ENCODE peak calls at places on chromosomes 11 and 22, in five cellular contexts. B is A549, D is transverse colon, V is H1, F is kidney. O is an unnamed sample. For H3K4me1, the result is how much of the 10 kb centered on the place peaks cover.

GRCh38 chr11:108984548-108984947 is 319.7 kb downstream of the DDX10 start:
- DNase-seq in B (no peak), D (no peak), V (no peak), F (no peak), O (no peak)

GRCh38 chr11:19018901-19019300 is 41.6 kb downstream of the MRGPRX2 start:
- DNase-seq in B (no peak), D (no peak), V (no peak), F (no peak), O (peak)

GRCh38 chr22:28398355-28398754 is 281.3 kb downstream of the TTC28 start:
- DNase-seq in B (no peak), D (no peak), V (no peak), F (no peak), O (no peak)

GRCh38 chr11:134361241-134361640 is 29.5 kb downstream of the GLB1L2 start:
- DNase-seq in B (no peak), D (no peak), V (no peak), F (peak), O (no peak)

GRCh38 chr22:44497904-44498242 is at the start of gene RTL6:
- DNase-seq in B (no peak), D (no peak), V (no peak), F (no peak), O (no peak)

GRCh38 chr22:45996241-45997076 is 19.5 kb upstream of the WNT7B start:
- DNase-seq in B (no peak), D (peak), V (no peak), F (peak), O (no peak)

GRCh38 chr22:44385781-44386180 is 73.0 kb upstream of the SHISAL1 start:
- DNase-seq in B (no peak), D (no peak), V (no peak), F (peak), O (no peak)

GRCh38 chr22:20956258-20957117 is 10.6 kb upstream of the AIFM3 start:
- DNase-seq in B (peak), D (peak), V (no peak), F (no peak), O (peak)

GRCh38 chr22:23058481-23059336 is 11.6 kb upstream of the GNAZ start:
- DNase-seq in B (no peak), D (no peak), V (no peak), F (peak), O (no peak)

GRCh38 chr11:65445101-65445603 is 22.6 kb downstream of the NEAT1 start:
- DNase-seq in B (no peak), D (no peak), V (no peak), F (peak), O (no peak)

DNA sequence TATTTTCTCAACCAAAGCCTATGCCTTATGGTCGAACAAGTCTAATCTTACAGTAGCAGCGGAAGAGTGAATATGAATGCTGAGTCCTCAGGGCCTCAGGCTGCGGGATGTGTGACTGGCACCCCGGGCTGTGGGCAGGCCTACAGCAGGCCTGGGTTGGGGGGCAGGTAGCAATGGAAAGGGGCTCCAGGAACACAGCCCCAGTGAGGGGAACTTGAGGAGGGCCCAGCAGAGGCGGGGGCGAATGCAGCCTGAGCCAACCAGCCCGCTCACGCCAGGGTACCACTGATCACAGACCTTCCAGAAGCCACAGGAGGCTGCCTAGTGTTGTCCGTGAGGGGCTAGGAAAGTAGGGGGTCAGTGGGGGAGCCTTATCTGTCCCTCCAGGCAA is 11.3 kb upstream of the CD5 start:
- DNase-seq in B (no peak), D (no peak), V (no peak), F (no peak), O (no peak)
- H3K4me1 ChIP-seq in B (under half), D (under half), V (under half), F (under half), O (under half)

DNA sequence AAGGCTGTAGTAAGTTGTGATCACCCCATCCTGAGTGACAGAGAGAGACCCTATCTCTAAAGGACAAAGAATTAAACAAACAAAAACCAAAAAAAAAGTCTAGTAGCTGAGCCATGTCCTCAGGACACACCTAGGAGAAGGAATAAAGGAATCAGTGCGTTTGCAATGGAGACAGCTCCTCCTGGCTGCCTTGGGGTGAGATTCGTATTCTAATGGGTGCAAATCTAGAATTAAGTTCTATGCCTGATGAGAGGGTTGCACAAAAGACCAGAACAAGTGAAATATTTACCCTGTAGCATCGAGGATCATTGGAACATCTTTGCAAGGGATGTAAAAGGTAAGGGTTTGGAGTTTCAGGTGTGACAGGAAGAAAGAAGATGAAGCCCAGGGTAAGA is 70.3 kb upstream of the BMAL1 start:
- DNase-seq in B (no peak), D (no peak), V (no peak), F (no peak), O (no peak)
- H3K27ac ChIP-seq in B (no peak), D (peak), V (no peak), F (no peak), O (no peak)

GRCh38 chr22:29703595-29704195 is 16.1 kb upstream of the CABP7 start:
- DNase-seq in B (no peak), D (no peak), V (no peak), F (no peak), O (no peak)
- H3K4me1 ChIP-seq in B (under half), D (under half), V (half or more), F (under half), O (under half)

GRCh38 chr11:128040603-128041002 is 546.8 kb downstream of the ETS1 start:
- DNase-seq in B (no peak), D (no peak), V (no peak), F (no peak), O (no peak)
- H3K27ac ChIP-seq in B (no peak), D (no peak), V (no peak), F (no peak), O (no peak)

GRCh38 chr22:29811377-29811776 is 26.7 kb downstream of the ASCC2 start:
- DNase-seq in B (no peak), D (peak), V (no peak), F (no peak), O (no peak)

GRCh38 chr22:29813563-29813962 is 24.5 kb downstream of the ASCC2 start:
- DNase-seq in B (peak), D (no peak), V (no peak), F (no peak), O (no peak)

GRCh38 chr22:29814003-29814402 is 24.1 kb downstream of the ASCC2 start:
- DNase-seq in B (no peak), D (no peak), V (no peak), F (no peak), O (no peak)

GRCh38 chr22:29815580-29815979 is 22.5 kb downstream of the ASCC2 start:
- DNase-seq in B (no peak), D (no peak), V (no peak), F (no peak), O (no peak)

GRCh38 chr22:29813126-29813525 is 24.9 kb downstream of the ASCC2 start:
- DNase-seq in B (no peak), D (no peak), V (no peak), F (no peak), O (no peak)
- H3K4me1 ChIP-seq in B (half or more), D (under half), V (under half), F (under half), O (under half)

DNA sequence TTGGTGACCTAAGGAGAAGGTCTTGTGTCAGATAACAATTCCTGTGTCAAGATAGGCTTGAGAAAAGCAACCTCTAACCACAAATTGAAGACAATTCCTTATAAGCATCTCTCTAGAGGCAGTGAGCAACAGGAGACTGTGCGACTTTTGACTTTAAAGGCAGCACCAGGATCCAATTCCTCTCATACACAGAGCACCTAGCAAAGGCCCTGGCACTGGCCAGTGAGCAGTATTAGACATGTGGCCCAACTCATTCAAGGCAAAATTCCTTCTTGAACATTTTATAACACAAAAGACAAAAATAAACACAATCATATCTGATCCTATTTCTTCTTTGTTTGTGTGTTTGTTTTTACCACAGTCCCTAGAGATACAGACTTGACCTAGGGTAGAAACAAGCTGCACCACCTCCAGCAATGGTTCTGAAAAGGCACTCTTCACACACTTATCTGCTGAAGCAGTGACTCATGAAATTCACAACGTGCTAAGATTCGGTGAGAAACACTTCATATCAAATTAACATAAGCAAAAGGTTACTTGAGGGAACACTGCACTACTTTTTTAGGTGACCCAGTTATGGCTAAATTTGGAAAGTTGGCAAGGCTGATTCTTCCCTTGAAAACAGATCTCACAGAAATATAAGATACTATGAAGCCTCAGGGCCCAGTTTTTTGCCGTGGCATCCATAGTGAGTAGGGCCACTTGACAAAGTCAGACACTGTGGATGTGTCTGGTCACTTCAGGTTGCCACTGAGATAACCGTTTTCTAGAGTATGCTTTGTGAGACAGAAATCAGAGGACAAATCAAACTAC is 1019.0 kb downstream of the DLG2 start:
- DNase-seq in B (no peak), D (no peak), V (no peak), F (no peak), O (no peak)
- H3K27ac ChIP-seq in B (no peak), D (no peak), V (no peak), F (no peak), O (no peak)

GRCh38 chr11:95359323-95359656 is 128.3 kb upstream of the SESN3 start:
- DNase-seq in B (no peak), D (no peak), V (no peak), F (no peak), O (no peak)
- H3K4me1 ChIP-seq in B (under half), D (under half), V (under half), F (under half), O (under half)

O was measured in iPS DF 6.9.